ENCODE peak calls at places on chromosomes 3 and 15, in five cellular contexts. R, P, Q, G and C are unnamed samples.

GRCh38 chr15:91407237-91407889 is 307.3 kb downstream of the SV2B start:
- DNase-seq in G (no peak), Q (no peak), R (no peak), P (no peak), C (no peak)

GRCh38 chr3:171971919-171972526 is 67.4 kb upstream of the FNDC3B start:
- DNase-seq in P (no peak), Q (no peak), G (no peak), R (no peak), C (no peak)

GRCh38 chr3:67418539-67419529 is 235.6 kb downstream of the SUCLG2 start:
- DNase-seq in G (no peak), P (no peak), R (no peak), Q (no peak), C (no peak)

GRCh38 chr15:32682569-32682968 is 35.2 kb upstream of the GREM1 start:
- DNase-seq in P (no peak), G (no peak), Q (no peak), R (no peak), C (no peak)

GRCh38 chr15:100863406-100864198 is 16.0 kb upstream of the ALDH1A3 start:
- DNase-seq in G (no peak), P (no peak), Q (no peak), R (no peak), C (no peak)

GRCh38 chr15:100783296-100783695 is 96.3 kb upstream of the ALDH1A3 start:
- DNase-seq in G (no peak), R (no peak), P (no peak), Q (no peak), C (no peak)

GRCh38 chr15:70447927-70448698 is 315.2 kb downstream of the UACA start:
- DNase-seq in G (peak; percentile 86), R (no peak), P (no peak), Q (no peak), C (no peak)

GRCh38 chr15:70170096-70170699 is 72.5 kb upstream of the TLE3 start:
- DNase-seq in Q (no peak), P (no peak), R (no peak), G (no peak), C (no peak)

GRCh38 chr3:186259612-186260383 is 102.2 kb downstream of the DGKG start:
- DNase-seq in G (peak; percentile 81), Q (peak; percentile 59), R (peak; percentile 57), P (no peak), C (peak; percentile 63)

GRCh38 chr15:40343512-40343911 is 2.8 kb upstream of the CCDC9B start:
- DNase-seq in P (no peak), Q (no peak), R (peak; percentile 52), G (no peak), C (no peak)

GRCh38 chr3:156448300-156448699 is 106.6 kb downstream of the SSR3 start:
- DNase-seq in R (peak; percentile 5), Q (peak; percentile 44), G (peak; percentile 68), P (no peak), C (peak; percentile 6)

GRCh38 chr15:35693887-35694286 is 147.9 kb upstream of the DPH6 start:
- DNase-seq in P (no peak), G (no peak), Q (no peak), R (peak; percentile 38), C (no peak)

GRCh38 chr3:108475220-108475782 is 35.1 kb downstream of the MYH15 start:
- DNase-seq in P (no peak), G (no peak), R (no peak), Q (no peak), C (no peak)

GRCh38 chr3:12916159-12916558 is 74.8 kb upstream of the RPL32 start:
- DNase-seq in R (no peak), Q (no peak), P (no peak), G (no peak), C (no peak)

GRCh38 chr15:90414408-90415028 is 26.5 kb downstream of the IQGAP1 start:
- DNase-seq in P (no peak), Q (no peak), R (no peak), G (no peak), C (no peak)

GRCh38 chr3:113606539-113607218 is 74.3 kb downstream of the SIDT1 start:
- DNase-seq in R (no peak), G (no peak), Q (peak; percentile 62), P (peak; percentile 75), C (peak; percentile 60)

GRCh38 chr3:55584716-55585368 is 97.7 kb upstream of the WNT5A start:
- DNase-seq in G (no peak), R (no peak), P (no peak), Q (no peak), C (no peak)

GRCh38 chr3:47016934-47017435 is 37.5 kb downstream of the NBEAL2 start:
- DNase-seq in P (peak; percentile 40), Q (peak; percentile 32), R (no peak), G (peak; percentile 94), C (no peak)

GRCh38 chr3:172164620-172165362 is 125.4 kb downstream of the FNDC3B start:
- DNase-seq in Q (no peak), G (no peak), R (no peak), P (no peak), C (no peak)

GRCh38 chr3:4977001-4977888 is 2.0 kb upstream of the BHLHE40 start:
- DNase-seq in G (peak; percentile 91), R (peak; percentile 84), P (peak; percentile 89), Q (no peak), C (no peak)

GRCh38 chr3:164453695-164454094 is 624.6 kb downstream of the SI start:
- DNase-seq in R (no peak), Q (no peak), P (no peak), G (no peak), C (no peak)

GRCh38 chr3:77426531-77426930 is 386.6 kb downstream of the ROBO2 start:
- DNase-seq in Q (no peak), R (no peak), G (no peak), P (no peak), C (no peak)

GRCh38 chr15:70303981-70304380 is 206.3 kb upstream of the TLE3 start:
- DNase-seq in R (no peak), Q (no peak), P (no peak), G (no peak), C (no peak)

GRCh38 chr3:171462224-171462623 is 2.0 kb upstream of the TNIK start:
- DNase-seq in P (no peak), R (no peak), G (peak; percentile 57), Q (no peak), C (no peak)

GRCh38 chr3:22922317-22922716 is 280.8 kb upstream of the UBE2E2 start:
- DNase-seq in P (no peak), G (no peak), Q (no peak), R (no peak), C (no peak)

GRCh38 chr3:195729476-195729875 is 8.7 kb downstream of the MUC20 start:
- DNase-seq in G (no peak), P (no peak), Q (no peak), R (no peak), C (no peak)

GRCh38 chr3:197186887-197187588 is 111.4 kb downstream of the DLG1 start:
- DNase-seq in R (peak; percentile 63), G (peak; percentile 30), Q (peak; percentile 9), P (peak; percentile 40), C (no peak)

GRCh38 chr3:197183582-197183981 is 114.8 kb downstream of the DLG1 start:
- DNase-seq in P (no peak), G (no peak), Q (no peak), R (no peak), C (no peak)

GRCh38 chr3:197178998-197179397 is 119.4 kb downstream of the DLG1 start:
- DNase-seq in G (no peak), Q (no peak), P (no peak), R (no peak), C (no peak)

GRCh38 chr3:197181751-197182150 is 116.7 kb downstream of the DLG1 start:
- DNase-seq in R (no peak), G (no peak), P (no peak), Q (no peak), C (no peak)
- TF ChIP-seq POLR2AphosphoS5 in R (no peak), G (no peak), P (no peak), Q (no peak), C (no peak)

DNA sequence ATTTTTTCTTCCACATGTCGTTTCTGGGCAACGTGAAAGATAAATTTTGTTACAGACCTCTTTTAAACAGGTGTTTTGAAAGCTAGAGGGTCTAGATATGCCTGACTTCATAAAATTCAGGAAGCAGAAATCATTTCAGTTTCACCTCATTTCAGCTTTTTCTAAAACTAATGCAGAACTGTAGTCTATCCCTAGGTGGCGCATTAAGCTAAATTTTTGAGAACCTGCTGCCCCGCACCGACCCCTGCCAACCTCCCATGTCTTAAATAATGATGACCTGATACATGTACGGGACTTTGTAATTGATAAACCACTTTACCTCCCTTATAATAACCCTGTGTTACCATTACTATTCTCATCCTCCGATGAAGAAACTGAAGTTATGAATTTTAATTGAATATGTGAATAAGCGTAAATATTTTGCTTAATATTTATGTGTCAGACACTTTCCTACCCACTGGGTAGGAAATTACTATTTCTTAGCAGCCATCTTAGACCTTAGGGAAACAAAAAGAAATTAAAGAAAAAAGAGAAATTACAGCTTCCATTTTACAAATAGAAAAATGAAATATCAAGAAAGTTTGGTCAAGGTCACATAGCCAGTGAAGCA is 78.7 kb upstream of the GCNT3 start:
- DNase-seq in G (peak; percentile 19), Q (no peak), P (no peak), R (peak; percentile 41), C (no peak)
- TF ChIP-seq TAF1 in G (no peak), Q (no peak), P (no peak), R (no peak), C (no peak)

DNA sequence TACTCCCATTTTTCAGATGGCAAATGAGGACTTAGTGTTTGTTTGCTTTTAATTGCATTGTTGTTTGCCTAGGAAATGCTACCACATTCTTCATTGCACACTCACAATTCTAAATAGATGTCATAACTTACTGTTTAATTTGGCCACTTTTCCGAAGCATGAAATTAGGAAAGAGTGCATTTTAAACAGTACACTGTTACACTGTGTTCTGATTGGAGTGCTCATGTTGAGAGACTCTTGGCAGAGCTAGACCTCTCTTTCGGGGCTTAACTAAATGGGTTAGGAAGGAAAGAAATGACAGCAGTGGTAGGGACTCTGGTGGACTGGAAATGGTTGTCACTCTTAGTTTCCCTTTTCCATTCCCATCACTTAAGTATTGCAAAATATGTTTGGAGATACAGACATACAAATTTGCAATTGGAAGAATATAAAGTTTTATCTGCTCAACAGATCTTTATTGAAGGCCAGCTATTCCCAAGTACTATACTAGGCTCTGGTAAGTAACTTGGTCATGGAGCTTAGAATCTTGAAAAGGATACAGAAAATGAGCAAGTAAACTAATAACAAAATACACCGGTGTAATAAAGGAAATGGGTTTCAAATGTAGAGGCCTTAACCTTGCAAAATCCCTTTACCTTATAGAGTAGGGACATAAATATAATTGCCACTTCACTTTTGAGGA is 90.2 kb downstream of the DCUN1D1 start:
- DNase-seq in Q (no peak), P (no peak), G (no peak), R (no peak), C (no peak)
- TF ChIP-seq POLR2AphosphoS5 in Q (no peak), P (no peak), G (no peak), R (no peak), C (no peak)

DNA sequence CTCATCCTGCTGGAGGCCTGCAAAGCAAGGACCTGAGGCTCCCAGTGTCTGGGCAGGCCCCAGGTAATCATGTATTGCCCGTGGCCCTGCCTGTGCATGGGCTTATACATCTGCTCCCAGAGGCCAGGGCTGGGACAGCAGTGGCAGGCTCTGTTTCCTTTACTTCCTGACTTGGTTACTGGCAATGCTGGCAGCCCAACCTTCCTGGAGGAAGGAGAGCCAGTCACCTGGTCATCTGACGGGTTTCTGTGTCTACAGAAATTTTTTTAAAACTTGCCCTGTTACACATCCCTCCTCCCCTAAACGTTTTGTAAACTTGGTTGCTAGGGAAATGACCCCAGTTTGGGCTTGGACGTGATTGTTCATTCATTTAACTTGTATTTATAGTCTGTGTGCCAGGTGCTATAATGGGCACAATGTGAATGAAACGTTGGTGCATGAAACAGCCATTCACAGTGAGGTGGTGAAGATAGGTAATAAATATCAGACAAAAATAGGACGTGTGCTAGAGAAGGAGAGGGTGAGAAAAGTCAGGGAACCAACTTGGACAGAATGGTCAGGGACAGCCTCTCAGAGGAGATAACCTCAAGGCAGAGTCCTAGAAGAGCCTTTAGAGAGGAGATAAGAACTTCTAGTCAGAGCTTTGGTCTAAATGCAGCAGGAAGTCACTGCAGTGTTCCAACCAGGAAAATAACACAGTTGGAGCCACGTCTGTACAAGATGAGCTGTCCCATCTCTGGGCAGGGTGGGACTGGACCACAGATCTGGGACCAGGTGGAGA is 14.1 kb downstream of the TEX264 start:
- DNase-seq in R (no peak), Q (no peak), P (no peak), G (peak; percentile 34), C (no peak)
- TF ChIP-seq TAF1 in R (no peak), Q (no peak), P (no peak), G (no peak), C (no peak)